ENCODE peak calls at places on chromosomes 1 and 21, in five cellular contexts. Z, F, H, Y and Q are unnamed samples.

GRCh38 chr1:3674100-3675094 is 22.1 kb downstream of the TP73 start:
- DNase-seq in Z (no peak), F (no peak), H (no peak), Y (no peak), Q (no peak)

GRCh38 chr1:87242445-87243185 is 86.1 kb upstream of the LMO4 start:
- DNase-seq in Z (no peak), F (no peak), H (no peak), Y (no peak), Q (no peak)

GRCh38 chr1:171948491-171948890 is 107.2 kb downstream of the DNM3 start:
- DNase-seq in Z (no peak), F (peak), H (no peak), Y (no peak), Q (no peak)

GRCh38 chr21:14968029-14968428 is 96.8 kb downstream of the NRIP1 start:
- DNase-seq in Z (no peak), F (no peak), H (no peak), Y (no peak), Q (no peak)

GRCh38 chr1:185608166-185608565 is 126.0 kb upstream of the HMCN1 start:
- DNase-seq in Z (no peak), F (no peak), H (no peak), Y (no peak), Q (no peak)

GRCh38 chr1:243734311-243734700 is 115.7 kb downstream of the AKT3 start:
- DNase-seq in Z (no peak), F (peak), H (no peak), Y (no peak), Q (no peak)

GRCh38 chr1:24899581-24900485 is 30.2 kb downstream of the RUNX3 start:
- DNase-seq in Z (no peak), F (no peak), H (no peak), Y (no peak), Q (no peak)

GRCh38 chr1:204623365-204623893 is 62.1 kb downstream of the LRRN2 start:
- DNase-seq in Z (no peak), F (peak), H (no peak), Y (peak), Q (peak)

GRCh38 chr1:94105957-94106529 is 14.9 kb downstream of the ABCA4 start:
- DNase-seq in Z (no peak), F (no peak), H (no peak), Y (no peak), Q (no peak)

GRCh38 chr1:13699936-13700520 is at the start of gene PRDM2:
- DNase-seq in Z (no peak), F (peak), H (peak), Y (no peak), Q (peak)

GRCh38 chr1:26021647-26022403 is at the start of gene EXTL1:
- DNase-seq in Z (no peak), F (peak), H (no peak), Y (no peak), Q (peak)

GRCh38 chr1:3197781-3198316 is 128.8 kb downstream of the PRDM16 start:
- DNase-seq in Z (no peak), F (no peak), H (no peak), Y (peak), Q (no peak)

GRCh38 chr1:85581138-85581801 is 709 bp downstream of the CCN1 start:
- DNase-seq in Z (peak), F (peak), H (no peak), Y (peak), Q (no peak)

GRCh38 chr1:94255476-94255875 is 18.1 kb upstream of the ARHGAP29 start:
- DNase-seq in Z (no peak), F (peak), H (no peak), Y (no peak), Q (no peak)

GRCh38 chr1:55735110-55735509 is 519.9 kb upstream of the USP24 start:
- DNase-seq in Z (no peak), F (no peak), H (no peak), Y (no peak), Q (no peak)

GRCh38 chr1:54172614-54173312 is 20.0 kb upstream of the CDCP2 start:
- DNase-seq in Z (no peak), F (peak), H (no peak), Y (no peak), Q (no peak)

GRCh38 chr1:66729130-66729922 is 22.9 kb upstream of the DYNLT5 start:
- DNase-seq in Z (no peak), F (peak), H (no peak), Y (no peak), Q (no peak)

GRCh38 chr1:22864886-22865285 is 107.8 kb downstream of the LACTBL1 start:
- DNase-seq in Z (no peak), F (no peak), H (no peak), Y (no peak), Q (no peak)